ENCODE peak calls at places on chromosomes 13 and 19, in eight cellular contexts. One of them, this sample, is unnamed.

GRCh38 chr13:44719857-44720671 is 143.9 kb upstream of the TSC22D1 start:
- DNase-seq in H1: no peak
- DNase-seq in GM12878: no peak
- DNase-seq in IMR-90: peak; percentile 75
- DNase-seq in SK-N-SH: no peak
- DNase-seq in A549: peak; percentile 22
- DNase-seq in K562: no peak
- DNase-seq in HCT116: no peak
- DNase-seq in this sample: no peak

GRCh38 chr13:37058801-37059135 is 720 bp downstream of the SUPT20H start:
- DNase-seq in H1: no peak
- DNase-seq in GM12878: peak; percentile 7
- DNase-seq in IMR-90: no peak
- DNase-seq in SK-N-SH: peak; percentile 46
- DNase-seq in A549: no peak
- DNase-seq in K562: no peak
- DNase-seq in HCT116: no peak
- DNase-seq in this sample: no peak

GRCh38 chr13:36282818-36283432 is 14.7 kb downstream of the CCDC169 start:
- DNase-seq in H1: no peak
- DNase-seq in GM12878: no peak
- DNase-seq in IMR-90: peak; percentile 57
- DNase-seq in SK-N-SH: peak; percentile 44
- DNase-seq in A549: peak; percentile 23
- DNase-seq in K562: no peak
- DNase-seq in HCT116: peak; percentile 2
- DNase-seq in this sample: peak; percentile 17

GRCh38 chr19:45764947-45765346 is 4.1 kb downstream of the SIX5 start:
- DNase-seq in H1: peak; percentile 65
- DNase-seq in GM12878: no peak
- DNase-seq in IMR-90: no peak
- DNase-seq in SK-N-SH: peak; percentile 28
- DNase-seq in A549: no peak
- DNase-seq in K562: no peak
- DNase-seq in HCT116: no peak
- DNase-seq in this sample: no peak

GRCh38 chr13:108920137-108920536 is 290.7 kb downstream of the MYO16 start:
- DNase-seq in H1: no peak
- DNase-seq in GM12878: no peak
- DNase-seq in IMR-90: no peak
- DNase-seq in SK-N-SH: no peak
- DNase-seq in A549: no peak
- DNase-seq in K562: no peak
- DNase-seq in HCT116: no peak
- DNase-seq in this sample: no peak

GRCh38 chr19:3783660-3784584 is 2.3 kb downstream of the MATK start:
- DNase-seq in H1: peak; percentile 79
- DNase-seq in GM12878: no peak
- DNase-seq in IMR-90: no peak
- DNase-seq in SK-N-SH: peak; percentile 88
- DNase-seq in A549: peak; percentile 39
- DNase-seq in K562: peak; percentile 57
- DNase-seq in HCT116: no peak
- DNase-seq in this sample: peak; percentile 47

GRCh38 chr19:3053780-3054179 is 8.5 kb downstream of the TLE5 start:
- DNase-seq in H1: peak; percentile 50
- DNase-seq in GM12878: no peak
- DNase-seq in IMR-90: no peak
- DNase-seq in SK-N-SH: no peak
- DNase-seq in A549: no peak
- DNase-seq in K562: peak; percentile 11
- DNase-seq in HCT116: no peak
- DNase-seq in this sample: no peak

GRCh38 chr19:34366670-34367423 is 1.9 kb downstream of the GPI start:
- DNase-seq in H1: no peak
- DNase-seq in GM12878: no peak
- DNase-seq in IMR-90: peak; percentile 74
- DNase-seq in SK-N-SH: no peak
- DNase-seq in A549: no peak
- DNase-seq in K562: no peak
- DNase-seq in HCT116: no peak
- DNase-seq in this sample: no peak

GRCh38 chr13:99269627-99270252 is 11.6 kb upstream of the GPR18 start:
- DNase-seq in H1: no peak
- DNase-seq in GM12878: no peak
- DNase-seq in IMR-90: peak; percentile 78
- DNase-seq in SK-N-SH: peak; percentile 17
- DNase-seq in A549: peak; percentile 45
- DNase-seq in K562: peak; percentile 23
- DNase-seq in HCT116: peak; percentile 38
- DNase-seq in this sample: peak; percentile 25

GRCh38 chr19:51821511-51821910 is 26.6 kb downstream of the FPR3 start:
- DNase-seq in H1: no peak
- DNase-seq in GM12878: no peak
- DNase-seq in IMR-90: no peak
- DNase-seq in SK-N-SH: no peak
- DNase-seq in A549: no peak
- DNase-seq in K562: no peak
- DNase-seq in HCT116: no peak
- DNase-seq in this sample: no peak

GRCh38 chr13:65293530-65294198 is 1936.5 kb downstream of the PCDH9 start:
- DNase-seq in H1: no peak
- DNase-seq in GM12878: no peak
- DNase-seq in IMR-90: no peak
- DNase-seq in SK-N-SH: no peak
- DNase-seq in A549: no peak
- DNase-seq in K562: no peak
- DNase-seq in HCT116: no peak
- DNase-seq in this sample: no peak

GRCh38 chr19:35160629-35161433 is 6.3 kb downstream of the FXYD5 start:
- DNase-seq in H1: no peak
- DNase-seq in GM12878: peak; percentile 50
- DNase-seq in IMR-90: no peak
- DNase-seq in SK-N-SH: no peak
- DNase-seq in A549: no peak
- DNase-seq in K562: no peak
- DNase-seq in HCT116: no peak
- DNase-seq in this sample: no peak

GRCh38 chr13:95239293-95239692 is 62.0 kb downstream of the ABCC4 start:
- DNase-seq in H1: no peak
- DNase-seq in GM12878: no peak
- DNase-seq in IMR-90: peak; percentile 77
- DNase-seq in SK-N-SH: no peak
- DNase-seq in A549: no peak
- DNase-seq in K562: no peak
- DNase-seq in HCT116: no peak
- DNase-seq in this sample: no peak
- TF ChIP-seq RAD21 in H1: no peak
- TF ChIP-seq RAD21 in GM12878: no peak
- TF ChIP-seq RAD21 in IMR-90: no peak
- TF ChIP-seq RAD21 in SK-N-SH: no peak
- TF ChIP-seq RAD21 in A549: no peak
- TF ChIP-seq RAD21 in K562: no peak
- TF ChIP-seq RAD21 in HCT116: no peak
- TF ChIP-seq RAD21 in this sample: no peak

DNA sequence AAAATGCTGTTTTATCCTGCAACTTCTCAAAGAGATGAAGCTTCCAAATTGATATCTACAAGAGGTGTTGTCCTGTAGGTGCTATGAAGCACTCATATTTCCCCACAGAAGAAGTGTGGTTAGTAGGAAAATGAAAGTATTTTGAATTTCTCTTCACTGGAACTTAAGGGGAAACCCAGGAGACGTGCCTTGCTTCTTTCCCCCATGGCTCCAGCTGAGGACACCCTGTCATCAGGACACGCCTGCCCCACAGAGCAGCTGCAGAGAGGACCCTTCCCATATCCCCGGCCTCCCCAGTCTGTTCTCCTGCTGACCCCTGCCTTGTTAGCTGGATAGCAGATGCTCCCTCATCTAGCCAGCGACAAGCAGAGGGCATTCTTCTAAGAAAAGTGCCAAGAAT is 371.3 kb downstream of the COG6 start:
- DNase-seq in H1: no peak
- DNase-seq in GM12878: peak; percentile 62
- DNase-seq in IMR-90: no peak
- DNase-seq in SK-N-SH: no peak
- DNase-seq in A549: no peak
- DNase-seq in K562: no peak
- DNase-seq in HCT116: no peak
- DNase-seq in this sample: no peak
- H3K27ac ChIP-seq in H1: no peak overlapping the region
- H3K27ac ChIP-seq in GM12878: peak overlapping the region; percentile 47
- H3K27ac ChIP-seq in IMR-90: no peak overlapping the region
- H3K27ac ChIP-seq in SK-N-SH: no peak overlapping the region
- H3K27ac ChIP-seq in A549: no peak overlapping the region
- H3K27ac ChIP-seq in K562: no peak overlapping the region
- H3K27ac ChIP-seq in HCT116: no peak overlapping the region
- H3K27ac ChIP-seq in this sample: no peak overlapping the region

GRCh38 chr13:24180743-24181384 is 20.3 kb downstream of the SPATA13 start:
- DNase-seq in H1: peak; percentile 1
- DNase-seq in GM12878: no peak
- DNase-seq in IMR-90: peak; percentile 79
- DNase-seq in SK-N-SH: no peak
- DNase-seq in A549: no peak
- DNase-seq in K562: no peak
- DNase-seq in HCT116: no peak
- DNase-seq in this sample: no peak
- TF ChIP-seq RAD21 in H1: no peak
- TF ChIP-seq RAD21 in GM12878: no peak
- TF ChIP-seq RAD21 in IMR-90: no peak
- TF ChIP-seq RAD21 in SK-N-SH: no peak
- TF ChIP-seq RAD21 in A549: no peak
- TF ChIP-seq RAD21 in K562: no peak
- TF ChIP-seq RAD21 in HCT116: no peak
- TF ChIP-seq RAD21 in this sample: no peak

DNA sequence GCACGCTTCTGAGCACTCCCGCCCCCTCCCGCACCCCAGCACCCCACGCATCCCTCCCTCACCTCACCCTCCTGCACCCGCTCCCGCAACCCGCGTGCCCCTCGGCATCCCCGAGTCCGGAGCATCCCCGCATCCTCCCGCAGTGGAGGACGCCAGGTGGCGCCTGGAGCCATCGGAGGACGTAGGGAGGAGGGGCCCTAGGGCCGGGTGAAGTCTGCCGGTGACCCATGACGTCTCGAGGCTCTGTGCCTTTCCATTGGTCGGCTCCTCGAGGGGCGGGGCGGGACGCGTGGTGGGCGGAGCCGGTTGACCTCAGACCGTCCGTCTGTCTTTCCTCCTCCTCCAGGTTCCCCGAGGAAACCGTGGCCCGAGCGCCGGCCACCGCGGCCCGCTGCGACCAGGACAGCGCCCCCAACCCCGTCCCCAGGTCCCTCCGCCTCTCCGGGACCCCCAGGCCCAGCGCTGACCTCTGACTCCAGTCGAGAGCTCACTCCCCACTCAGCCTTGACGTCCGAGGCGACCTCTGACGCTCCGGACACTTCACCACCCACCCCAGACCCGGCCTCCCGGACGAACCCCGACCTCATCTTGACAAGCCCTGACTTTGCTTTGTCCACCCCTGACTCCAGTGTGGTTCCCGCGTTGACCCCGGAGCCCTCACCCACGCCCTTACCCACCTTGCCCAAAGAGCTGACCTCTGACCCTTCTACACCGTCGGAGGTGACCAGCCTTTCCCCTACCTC is 19.9 kb downstream of the SBK2 start:
- DNase-seq in H1: peak; percentile 99
- DNase-seq in GM12878: peak; percentile 66
- DNase-seq in IMR-90: peak; percentile 91
- DNase-seq in SK-N-SH: peak; percentile 100
- DNase-seq in A549: peak; percentile 97
- DNase-seq in K562: peak; percentile 100
- DNase-seq in HCT116: peak; percentile 87
- DNase-seq in this sample: peak; percentile 78
- H3K27ac ChIP-seq in H1: no peak overlapping the region
- H3K27ac ChIP-seq in GM12878: peak overlapping the region; percentile 62
- H3K27ac ChIP-seq in IMR-90: peak overlapping the region; percentile 24
- H3K27ac ChIP-seq in SK-N-SH: peak overlapping the region; percentile 38
- H3K27ac ChIP-seq in A549: peak overlapping the region; percentile 88
- H3K27ac ChIP-seq in K562: peak overlapping the region; percentile 76
- H3K27ac ChIP-seq in HCT116: peak overlapping the region; percentile 50
- H3K27ac ChIP-seq in this sample: no peak overlapping the region

DNA sequence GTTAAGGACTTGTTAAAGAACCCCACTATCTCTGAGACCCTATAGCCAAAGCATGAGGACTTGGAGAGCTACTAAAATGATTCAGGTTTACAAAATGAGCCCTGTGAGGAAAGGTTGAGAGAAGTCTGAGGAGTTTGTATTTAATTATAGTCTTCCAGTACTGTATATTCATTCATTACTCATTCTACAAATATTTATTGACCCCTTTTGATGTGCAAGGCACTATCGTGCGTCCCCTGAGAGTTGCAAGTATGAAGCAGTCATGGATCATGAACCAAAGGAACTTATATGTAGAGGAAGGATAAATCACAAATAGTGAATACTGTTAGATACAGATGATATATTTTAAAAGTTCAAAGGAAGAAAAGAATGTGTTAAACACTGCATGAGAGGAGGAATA is 84.4 kb downstream of the DNAJC15 start:
- DNase-seq in H1: no peak
- DNase-seq in GM12878: no peak
- DNase-seq in IMR-90: peak; percentile 54
- DNase-seq in SK-N-SH: no peak
- DNase-seq in A549: no peak
- DNase-seq in K562: no peak
- DNase-seq in HCT116: no peak
- DNase-seq in this sample: no peak
- TF ChIP-seq RAD21 in H1: no peak
- TF ChIP-seq RAD21 in GM12878: no peak
- TF ChIP-seq RAD21 in IMR-90: no peak
- TF ChIP-seq RAD21 in SK-N-SH: no peak
- TF ChIP-seq RAD21 in A549: no peak
- TF ChIP-seq RAD21 in K562: no peak
- TF ChIP-seq RAD21 in HCT116: no peak
- TF ChIP-seq RAD21 in this sample: no peak

GRCh38 chr13:42270857-42271215 is 1.1 kb upstream of the AKAP11 start:
- DNase-seq in H1: no peak
- DNase-seq in GM12878: no peak
- DNase-seq in IMR-90: no peak
- DNase-seq in SK-N-SH: no peak
- DNase-seq in A549: no peak
- DNase-seq in K562: no peak
- DNase-seq in HCT116: no peak
- DNase-seq in this sample: no peak
- H3K27ac ChIP-seq in H1: no peak overlapping the region
- H3K27ac ChIP-seq in GM12878: peak overlapping the region; percentile 77
- H3K27ac ChIP-seq in IMR-90: peak overlapping the region; percentile 71
- H3K27ac ChIP-seq in SK-N-SH: peak overlapping the region; percentile 90
- H3K27ac ChIP-seq in A549: peak overlapping the region; percentile 99
- H3K27ac ChIP-seq in K562: no peak overlapping the region
- H3K27ac ChIP-seq in HCT116: peak overlapping the region; percentile 78
- H3K27ac ChIP-seq in this sample: no peak overlapping the region

GRCh38 chr19:49127674-49128544 is 8.6 kb downstream of the PPFIA3 start:
- DNase-seq in H1: peak; percentile 97
- DNase-seq in GM12878: peak; percentile 83
- DNase-seq in IMR-90: peak; percentile 95
- DNase-seq in SK-N-SH: peak; percentile 99
- DNase-seq in A549: peak; percentile 99
- DNase-seq in K562: peak; percentile 96
- DNase-seq in HCT116: peak; percentile 95
- DNase-seq in this sample: peak; percentile 93
- TF ChIP-seq RAD21 in H1: no peak
- TF ChIP-seq RAD21 in GM12878: no peak
- TF ChIP-seq RAD21 in IMR-90: no peak
- TF ChIP-seq RAD21 in SK-N-SH: peak; percentile 22
- TF ChIP-seq RAD21 in A549: no peak
- TF ChIP-seq RAD21 in K562: peak; percentile 43
- TF ChIP-seq RAD21 in HCT116: no peak
- TF ChIP-seq RAD21 in this sample: peak; percentile 68

This sample was measured in HepG2.